ENCODE peak calls at places on chromosomes 16 and 17, in six cellular contexts. One of them, this sample, is unnamed.

GRCh38 chr17:47203984-47204721 is 5.0 kb upstream of the MYL4 start:
- DNase-seq in activated CD4-positive, alpha-beta T cell treated with anti-CD3 and anti-CD28 coated beads for 48 hours: peak
- DNase-seq in ovary: no peak
- DNase-seq in activated T-helper 1 cell treated with anti-CD3 and anti-CD28 coated beads, Interleukin-2, amount 50 U/mL, for 16 hours: no peak
- DNase-seq in stimulated activated CD4-positive, alpha-beta T cell treated with anti-CD3 and anti-CD28 coated beads, Interleukin-1b, Interleukin-23, amount 100 ng/mL, for 24 hours: no peak
- DNase-seq in stimulated activated CD8-positive, alpha-beta memory T cell treated with anti-CD3 and anti-CD28 coated beads, Interleukin-4, amount 100 ng/mL, for 1 hour: no peak
- DNase-seq in this sample: no peak

GRCh38 chr16:19829844-19830703 is 54.6 kb downstream of the GPRC5B start:
- DNase-seq in activated CD4-positive, alpha-beta T cell treated with anti-CD3 and anti-CD28 coated beads for 48 hours: no peak
- DNase-seq in ovary: no peak
- DNase-seq in activated T-helper 1 cell treated with anti-CD3 and anti-CD28 coated beads, Interleukin-2, amount 50 U/mL, for 16 hours: no peak
- DNase-seq in stimulated activated CD4-positive, alpha-beta T cell treated with anti-CD3 and anti-CD28 coated beads, Interleukin-1b, Interleukin-23, amount 100 ng/mL, for 24 hours: no peak
- DNase-seq in stimulated activated CD8-positive, alpha-beta memory T cell treated with anti-CD3 and anti-CD28 coated beads, Interleukin-4, amount 100 ng/mL, for 1 hour: no peak
- DNase-seq in this sample: no peak

GRCh38 chr16:11681977-11682654 is 13.9 kb downstream of the SNN start:
- DNase-seq in activated CD4-positive, alpha-beta T cell treated with anti-CD3 and anti-CD28 coated beads for 48 hours: no peak
- DNase-seq in ovary: no peak
- DNase-seq in activated T-helper 1 cell treated with anti-CD3 and anti-CD28 coated beads, Interleukin-2, amount 50 U/mL, for 16 hours: no peak
- DNase-seq in stimulated activated CD4-positive, alpha-beta T cell treated with anti-CD3 and anti-CD28 coated beads, Interleukin-1b, Interleukin-23, amount 100 ng/mL, for 24 hours: no peak
- DNase-seq in stimulated activated CD8-positive, alpha-beta memory T cell treated with anti-CD3 and anti-CD28 coated beads, Interleukin-4, amount 100 ng/mL, for 1 hour: no peak
- DNase-seq in this sample: no peak

GRCh38 chr17:47684535-47685193 is 9.3 kb upstream of the TBKBP1 start:
- DNase-seq in activated CD4-positive, alpha-beta T cell treated with anti-CD3 and anti-CD28 coated beads for 48 hours: no peak
- DNase-seq in ovary: no peak
- DNase-seq in activated T-helper 1 cell treated with anti-CD3 and anti-CD28 coated beads, Interleukin-2, amount 50 U/mL, for 16 hours: no peak
- DNase-seq in stimulated activated CD4-positive, alpha-beta T cell treated with anti-CD3 and anti-CD28 coated beads, Interleukin-1b, Interleukin-23, amount 100 ng/mL, for 24 hours: no peak
- DNase-seq in stimulated activated CD8-positive, alpha-beta memory T cell treated with anti-CD3 and anti-CD28 coated beads, Interleukin-4, amount 100 ng/mL, for 1 hour: no peak
- DNase-seq in this sample: no peak

GRCh38 chr17:8243827-8244226 is 4.0 kb downstream of the CTC1 start:
- DNase-seq in activated CD4-positive, alpha-beta T cell treated with anti-CD3 and anti-CD28 coated beads for 48 hours: peak
- DNase-seq in ovary: no peak
- DNase-seq in activated T-helper 1 cell treated with anti-CD3 and anti-CD28 coated beads, Interleukin-2, amount 50 U/mL, for 16 hours: no peak
- DNase-seq in stimulated activated CD4-positive, alpha-beta T cell treated with anti-CD3 and anti-CD28 coated beads, Interleukin-1b, Interleukin-23, amount 100 ng/mL, for 24 hours: no peak
- DNase-seq in stimulated activated CD8-positive, alpha-beta memory T cell treated with anti-CD3 and anti-CD28 coated beads, Interleukin-4, amount 100 ng/mL, for 1 hour: no peak
- DNase-seq in this sample: no peak

GRCh38 chr17:76490112-76490710 is 11.0 kb downstream of the RHBDF2 start:
- DNase-seq in activated CD4-positive, alpha-beta T cell treated with anti-CD3 and anti-CD28 coated beads for 48 hours: no peak
- DNase-seq in ovary: no peak
- DNase-seq in activated T-helper 1 cell treated with anti-CD3 and anti-CD28 coated beads, Interleukin-2, amount 50 U/mL, for 16 hours: no peak
- DNase-seq in stimulated activated CD4-positive, alpha-beta T cell treated with anti-CD3 and anti-CD28 coated beads, Interleukin-1b, Interleukin-23, amount 100 ng/mL, for 24 hours: no peak
- DNase-seq in stimulated activated CD8-positive, alpha-beta memory T cell treated with anti-CD3 and anti-CD28 coated beads, Interleukin-4, amount 100 ng/mL, for 1 hour: no peak
- DNase-seq in this sample: no peak

GRCh38 chr17:2171725-2172446 is 117.0 kb downstream of the HIC1 start:
- DNase-seq in activated CD4-positive, alpha-beta T cell treated with anti-CD3 and anti-CD28 coated beads for 48 hours: no peak
- DNase-seq in ovary: peak
- DNase-seq in activated T-helper 1 cell treated with anti-CD3 and anti-CD28 coated beads, Interleukin-2, amount 50 U/mL, for 16 hours: no peak
- DNase-seq in stimulated activated CD4-positive, alpha-beta T cell treated with anti-CD3 and anti-CD28 coated beads, Interleukin-1b, Interleukin-23, amount 100 ng/mL, for 24 hours: no peak
- DNase-seq in stimulated activated CD8-positive, alpha-beta memory T cell treated with anti-CD3 and anti-CD28 coated beads, Interleukin-4, amount 100 ng/mL, for 1 hour: no peak
- DNase-seq in this sample: peak

GRCh38 chr16:138049-138417 is 440 bp downstream of the NPRL3 start:
- DNase-seq in activated CD4-positive, alpha-beta T cell treated with anti-CD3 and anti-CD28 coated beads for 48 hours: peak
- DNase-seq in ovary: peak
- DNase-seq in activated T-helper 1 cell treated with anti-CD3 and anti-CD28 coated beads, Interleukin-2, amount 50 U/mL, for 16 hours: no peak
- DNase-seq in stimulated activated CD4-positive, alpha-beta T cell treated with anti-CD3 and anti-CD28 coated beads, Interleukin-1b, Interleukin-23, amount 100 ng/mL, for 24 hours: no peak
- DNase-seq in stimulated activated CD8-positive, alpha-beta memory T cell treated with anti-CD3 and anti-CD28 coated beads, Interleukin-4, amount 100 ng/mL, for 1 hour: no peak
- DNase-seq in this sample: peak

GRCh38 chr16:27308792-27309191 is 5.0 kb upstream of the IL4R start:
- DNase-seq in activated CD4-positive, alpha-beta T cell treated with anti-CD3 and anti-CD28 coated beads for 48 hours: no peak
- DNase-seq in ovary: no peak
- DNase-seq in activated T-helper 1 cell treated with anti-CD3 and anti-CD28 coated beads, Interleukin-2, amount 50 U/mL, for 16 hours: no peak
- DNase-seq in stimulated activated CD4-positive, alpha-beta T cell treated with anti-CD3 and anti-CD28 coated beads, Interleukin-1b, Interleukin-23, amount 100 ng/mL, for 24 hours: no peak
- DNase-seq in stimulated activated CD8-positive, alpha-beta memory T cell treated with anti-CD3 and anti-CD28 coated beads, Interleukin-4, amount 100 ng/mL, for 1 hour: no peak
- DNase-seq in this sample: no peak

GRCh38 chr16:35146031-35146710 is 1686.8 kb downstream of the TP53TG3F start:
- DNase-seq in activated CD4-positive, alpha-beta T cell treated with anti-CD3 and anti-CD28 coated beads for 48 hours: no peak
- DNase-seq in ovary: no peak
- DNase-seq in activated T-helper 1 cell treated with anti-CD3 and anti-CD28 coated beads, Interleukin-2, amount 50 U/mL, for 16 hours: no peak
- DNase-seq in stimulated activated CD4-positive, alpha-beta T cell treated with anti-CD3 and anti-CD28 coated beads, Interleukin-1b, Interleukin-23, amount 100 ng/mL, for 24 hours: no peak
- DNase-seq in stimulated activated CD8-positive, alpha-beta memory T cell treated with anti-CD3 and anti-CD28 coated beads, Interleukin-4, amount 100 ng/mL, for 1 hour: no peak
- DNase-seq in this sample: no peak

GRCh38 chr17:44547625-44548297 is 9.5 kb upstream of the FZD2 start:
- DNase-seq in activated CD4-positive, alpha-beta T cell treated with anti-CD3 and anti-CD28 coated beads for 48 hours: no peak
- DNase-seq in ovary: no peak
- DNase-seq in activated T-helper 1 cell treated with anti-CD3 and anti-CD28 coated beads, Interleukin-2, amount 50 U/mL, for 16 hours: no peak
- DNase-seq in stimulated activated CD4-positive, alpha-beta T cell treated with anti-CD3 and anti-CD28 coated beads, Interleukin-1b, Interleukin-23, amount 100 ng/mL, for 24 hours: no peak
- DNase-seq in stimulated activated CD8-positive, alpha-beta memory T cell treated with anti-CD3 and anti-CD28 coated beads, Interleukin-4, amount 100 ng/mL, for 1 hour: no peak
- DNase-seq in this sample: no peak

GRCh38 chr17:76987486-76987885 is 119.3 kb downstream of the MGAT5B start:
- DNase-seq in activated CD4-positive, alpha-beta T cell treated with anti-CD3 and anti-CD28 coated beads for 48 hours: no peak
- DNase-seq in ovary: no peak
- DNase-seq in activated T-helper 1 cell treated with anti-CD3 and anti-CD28 coated beads, Interleukin-2, amount 50 U/mL, for 16 hours: no peak
- DNase-seq in stimulated activated CD4-positive, alpha-beta T cell treated with anti-CD3 and anti-CD28 coated beads, Interleukin-1b, Interleukin-23, amount 100 ng/mL, for 24 hours: no peak
- DNase-seq in stimulated activated CD8-positive, alpha-beta memory T cell treated with anti-CD3 and anti-CD28 coated beads, Interleukin-4, amount 100 ng/mL, for 1 hour: no peak
- DNase-seq in this sample: no peak

GRCh38 chr17:56786989-56787482 is 46.7 kb downstream of the C17orf67 start:
- DNase-seq in activated CD4-positive, alpha-beta T cell treated with anti-CD3 and anti-CD28 coated beads for 48 hours: peak
- DNase-seq in ovary: no peak
- DNase-seq in activated T-helper 1 cell treated with anti-CD3 and anti-CD28 coated beads, Interleukin-2, amount 50 U/mL, for 16 hours: no peak
- DNase-seq in stimulated activated CD4-positive, alpha-beta T cell treated with anti-CD3 and anti-CD28 coated beads, Interleukin-1b, Interleukin-23, amount 100 ng/mL, for 24 hours: peak
- DNase-seq in stimulated activated CD8-positive, alpha-beta memory T cell treated with anti-CD3 and anti-CD28 coated beads, Interleukin-4, amount 100 ng/mL, for 1 hour: no peak
- DNase-seq in this sample: no peak

GRCh38 chr16:77951788-77952187 is 70.6 kb upstream of the CLEC3A start:
- DNase-seq in activated CD4-positive, alpha-beta T cell treated with anti-CD3 and anti-CD28 coated beads for 48 hours: no peak
- DNase-seq in ovary: no peak
- DNase-seq in activated T-helper 1 cell treated with anti-CD3 and anti-CD28 coated beads, Interleukin-2, amount 50 U/mL, for 16 hours: no peak
- DNase-seq in stimulated activated CD4-positive, alpha-beta T cell treated with anti-CD3 and anti-CD28 coated beads, Interleukin-1b, Interleukin-23, amount 100 ng/mL, for 24 hours: no peak
- DNase-seq in stimulated activated CD8-positive, alpha-beta memory T cell treated with anti-CD3 and anti-CD28 coated beads, Interleukin-4, amount 100 ng/mL, for 1 hour: no peak
- DNase-seq in this sample: no peak

GRCh38 chr17:75976175-75976848 is 2.7 kb downstream of the ACOX1 start:
- DNase-seq in activated CD4-positive, alpha-beta T cell treated with anti-CD3 and anti-CD28 coated beads for 48 hours: no peak
- DNase-seq in ovary: no peak
- DNase-seq in activated T-helper 1 cell treated with anti-CD3 and anti-CD28 coated beads, Interleukin-2, amount 50 U/mL, for 16 hours: no peak
- DNase-seq in stimulated activated CD4-positive, alpha-beta T cell treated with anti-CD3 and anti-CD28 coated beads, Interleukin-1b, Interleukin-23, amount 100 ng/mL, for 24 hours: no peak
- DNase-seq in stimulated activated CD8-positive, alpha-beta memory T cell treated with anti-CD3 and anti-CD28 coated beads, Interleukin-4, amount 100 ng/mL, for 1 hour: no peak
- DNase-seq in this sample: no peak

This sample was measured in right cardiac atrium.